ENCODE peak calls at places on chromosomes 11 and 22, in seven cellular contexts. One of them, this sample, is unnamed.

GRCh38 chr11:102109896-102110760 is at the start of gene YAP1:
- DNase-seq in mesendoderm: peak; percentile 98
- DNase-seq in uterus: peak; percentile 93
- DNase-seq in naive thymus-derived CD4-positive, alpha-beta T cell: peak; percentile 55
- DNase-seq in colonic mucosa: peak; percentile 87
- DNase-seq in right lobe of liver: peak; percentile 85
- DNase-seq in CD8-positive, alpha-beta T cell: peak; percentile 57
- DNase-seq in this sample: peak; percentile 94

GRCh38 chr11:67392182-67392715 is 463 bp downstream of the RAD9A start:
- DNase-seq in mesendoderm: no peak
- DNase-seq in uterus: no peak
- DNase-seq in naive thymus-derived CD4-positive, alpha-beta T cell: no peak
- DNase-seq in colonic mucosa: no peak
- DNase-seq in right lobe of liver: no peak
- DNase-seq in CD8-positive, alpha-beta T cell: no peak
- DNase-seq in this sample: no peak

GRCh38 chr11:63769044-63769718 is 606 bp upstream of the ZFTA start:
- DNase-seq in mesendoderm: no peak
- DNase-seq in uterus: peak; percentile 55
- DNase-seq in naive thymus-derived CD4-positive, alpha-beta T cell: peak; percentile 29
- DNase-seq in colonic mucosa: peak; percentile 32
- DNase-seq in right lobe of liver: peak; percentile 47
- DNase-seq in CD8-positive, alpha-beta T cell: peak; percentile 30
- DNase-seq in this sample: no peak

GRCh38 chr11:47295385-47295784 is 25.5 kb downstream of the MADD start:
- DNase-seq in mesendoderm: no peak
- DNase-seq in uterus: no peak
- DNase-seq in naive thymus-derived CD4-positive, alpha-beta T cell: no peak
- DNase-seq in colonic mucosa: no peak
- DNase-seq in right lobe of liver: no peak
- DNase-seq in CD8-positive, alpha-beta T cell: no peak
- DNase-seq in this sample: no peak

GRCh38 chr11:72220696-72221363 is 3.7 kb upstream of the INPPL1 start:
- DNase-seq in mesendoderm: no peak
- DNase-seq in uterus: no peak
- DNase-seq in naive thymus-derived CD4-positive, alpha-beta T cell: no peak
- DNase-seq in colonic mucosa: no peak
- DNase-seq in right lobe of liver: no peak
- DNase-seq in CD8-positive, alpha-beta T cell: no peak
- DNase-seq in this sample: no peak

GRCh38 chr11:73317373-73317772 is 9.3 kb downstream of the ARHGEF17 start:
- DNase-seq in mesendoderm: no peak
- DNase-seq in uterus: peak; percentile 74
- DNase-seq in naive thymus-derived CD4-positive, alpha-beta T cell: no peak
- DNase-seq in colonic mucosa: peak; percentile 39
- DNase-seq in right lobe of liver: no peak
- DNase-seq in CD8-positive, alpha-beta T cell: no peak
- DNase-seq in this sample: peak; percentile 94

GRCh38 chr11:25449100-25449499 is 882.8 kb upstream of the ANO3 start:
- DNase-seq in mesendoderm: no peak
- DNase-seq in uterus: no peak
- DNase-seq in naive thymus-derived CD4-positive, alpha-beta T cell: no peak
- DNase-seq in colonic mucosa: no peak
- DNase-seq in right lobe of liver: no peak
- DNase-seq in CD8-positive, alpha-beta T cell: no peak
- DNase-seq in this sample: no peak

GRCh38 chr11:128379587-128380279 is 207.6 kb downstream of the ETS1 start:
- DNase-seq in mesendoderm: no peak
- DNase-seq in uterus: no peak
- DNase-seq in naive thymus-derived CD4-positive, alpha-beta T cell: no peak
- DNase-seq in colonic mucosa: no peak
- DNase-seq in right lobe of liver: no peak
- DNase-seq in CD8-positive, alpha-beta T cell: peak; percentile 32
- DNase-seq in this sample: no peak

GRCh38 chr22:36578619-36579018 is 49.7 kb upstream of the EIF3D start:
- DNase-seq in mesendoderm: no peak
- DNase-seq in uterus: no peak
- DNase-seq in naive thymus-derived CD4-positive, alpha-beta T cell: no peak
- DNase-seq in colonic mucosa: no peak
- DNase-seq in right lobe of liver: no peak
- DNase-seq in CD8-positive, alpha-beta T cell: no peak
- DNase-seq in this sample: no peak

GRCh38 chr11:69425444-69425843 is 56.0 kb upstream of the LINC01488 start:
- DNase-seq in mesendoderm: no peak
- DNase-seq in uterus: no peak
- DNase-seq in naive thymus-derived CD4-positive, alpha-beta T cell: no peak
- DNase-seq in colonic mucosa: no peak
- DNase-seq in right lobe of liver: no peak
- DNase-seq in CD8-positive, alpha-beta T cell: no peak
- DNase-seq in this sample: no peak

GRCh38 chr22:39012525-39013516 is 1.2 kb upstream of the APOBEC3C start:
- DNase-seq in mesendoderm: no peak
- DNase-seq in uterus: peak; percentile 55
- DNase-seq in naive thymus-derived CD4-positive, alpha-beta T cell: no peak
- DNase-seq in colonic mucosa: no peak
- DNase-seq in right lobe of liver: no peak
- DNase-seq in CD8-positive, alpha-beta T cell: no peak
- DNase-seq in this sample: no peak

GRCh38 chr11:59295435-59295834 is 63.3 kb upstream of the OR5AN1 start:
- DNase-seq in mesendoderm: no peak
- DNase-seq in uterus: no peak
- DNase-seq in naive thymus-derived CD4-positive, alpha-beta T cell: no peak
- DNase-seq in colonic mucosa: no peak
- DNase-seq in right lobe of liver: no peak
- DNase-seq in CD8-positive, alpha-beta T cell: no peak
- DNase-seq in this sample: no peak

GRCh38 chr11:65781152-65781961 is 581 bp upstream of the AP5B1 start:
- DNase-seq in mesendoderm: peak; percentile 67
- DNase-seq in uterus: no peak
- DNase-seq in naive thymus-derived CD4-positive, alpha-beta T cell: no peak
- DNase-seq in colonic mucosa: peak; percentile 36
- DNase-seq in right lobe of liver: peak; percentile 49
- DNase-seq in CD8-positive, alpha-beta T cell: no peak
- DNase-seq in this sample: no peak

GRCh38 chr22:26890870-26891269 is 233.5 kb downstream of the MIAT start:
- DNase-seq in mesendoderm: peak; percentile 34
- DNase-seq in uterus: no peak
- DNase-seq in naive thymus-derived CD4-positive, alpha-beta T cell: no peak
- DNase-seq in colonic mucosa: no peak
- DNase-seq in right lobe of liver: no peak
- DNase-seq in CD8-positive, alpha-beta T cell: no peak
- DNase-seq in this sample: no peak

GRCh38 chr11:117946196-117946841 is 17.1 kb upstream of the TMPRSS13 start:
- DNase-seq in mesendoderm: no peak
- DNase-seq in uterus: no peak
- DNase-seq in naive thymus-derived CD4-positive, alpha-beta T cell: no peak
- DNase-seq in colonic mucosa: no peak
- DNase-seq in right lobe of liver: no peak
- DNase-seq in CD8-positive, alpha-beta T cell: no peak
- DNase-seq in this sample: no peak

GRCh38 chr22:37218771-37219411 is 6.6 kb upstream of the SSTR3 start:
- DNase-seq in mesendoderm: no peak
- DNase-seq in uterus: no peak
- DNase-seq in naive thymus-derived CD4-positive, alpha-beta T cell: peak; percentile 83
- DNase-seq in colonic mucosa: no peak
- DNase-seq in right lobe of liver: no peak
- DNase-seq in CD8-positive, alpha-beta T cell: peak; percentile 89
- DNase-seq in this sample: no peak

GRCh38 chr22:36659762-36660509 is 43.6 kb downstream of the CACNG2 start:
- DNase-seq in mesendoderm: peak; percentile 48
- DNase-seq in uterus: peak; percentile 77
- DNase-seq in naive thymus-derived CD4-positive, alpha-beta T cell: no peak
- DNase-seq in colonic mucosa: peak; percentile 75
- DNase-seq in right lobe of liver: peak; percentile 95
- DNase-seq in CD8-positive, alpha-beta T cell: no peak
- DNase-seq in this sample: peak; percentile 57

GRCh38 chr11:32032478-32032877 is 58.4 kb upstream of the RCN1 start:
- DNase-seq in mesendoderm: no peak
- DNase-seq in uterus: no peak
- DNase-seq in naive thymus-derived CD4-positive, alpha-beta T cell: no peak
- DNase-seq in colonic mucosa: no peak
- DNase-seq in right lobe of liver: no peak
- DNase-seq in CD8-positive, alpha-beta T cell: no peak
- DNase-seq in this sample: no peak

GRCh38 chr22:26781062-26781461 is 123.7 kb downstream of the MIAT start:
- DNase-seq in mesendoderm: no peak
- DNase-seq in uterus: no peak
- DNase-seq in naive thymus-derived CD4-positive, alpha-beta T cell: no peak
- DNase-seq in colonic mucosa: no peak
- DNase-seq in right lobe of liver: no peak
- DNase-seq in CD8-positive, alpha-beta T cell: no peak
- DNase-seq in this sample: no peak

GRCh38 chr11:109911488-109911887 is 181.7 kb upstream of the ZC3H12C start:
- DNase-seq in mesendoderm: no peak
- DNase-seq in uterus: no peak
- DNase-seq in naive thymus-derived CD4-positive, alpha-beta T cell: no peak
- DNase-seq in colonic mucosa: no peak
- DNase-seq in right lobe of liver: no peak
- DNase-seq in CD8-positive, alpha-beta T cell: no peak
- DNase-seq in this sample: no peak

GRCh38 chr11:59556883-59557205 is 45.5 kb downstream of the OR4D9 start:
- DNase-seq in mesendoderm: no peak
- DNase-seq in uterus: no peak
- DNase-seq in naive thymus-derived CD4-positive, alpha-beta T cell: no peak
- DNase-seq in colonic mucosa: no peak
- DNase-seq in right lobe of liver: no peak
- DNase-seq in CD8-positive, alpha-beta T cell: no peak
- DNase-seq in this sample: no peak

DNA sequence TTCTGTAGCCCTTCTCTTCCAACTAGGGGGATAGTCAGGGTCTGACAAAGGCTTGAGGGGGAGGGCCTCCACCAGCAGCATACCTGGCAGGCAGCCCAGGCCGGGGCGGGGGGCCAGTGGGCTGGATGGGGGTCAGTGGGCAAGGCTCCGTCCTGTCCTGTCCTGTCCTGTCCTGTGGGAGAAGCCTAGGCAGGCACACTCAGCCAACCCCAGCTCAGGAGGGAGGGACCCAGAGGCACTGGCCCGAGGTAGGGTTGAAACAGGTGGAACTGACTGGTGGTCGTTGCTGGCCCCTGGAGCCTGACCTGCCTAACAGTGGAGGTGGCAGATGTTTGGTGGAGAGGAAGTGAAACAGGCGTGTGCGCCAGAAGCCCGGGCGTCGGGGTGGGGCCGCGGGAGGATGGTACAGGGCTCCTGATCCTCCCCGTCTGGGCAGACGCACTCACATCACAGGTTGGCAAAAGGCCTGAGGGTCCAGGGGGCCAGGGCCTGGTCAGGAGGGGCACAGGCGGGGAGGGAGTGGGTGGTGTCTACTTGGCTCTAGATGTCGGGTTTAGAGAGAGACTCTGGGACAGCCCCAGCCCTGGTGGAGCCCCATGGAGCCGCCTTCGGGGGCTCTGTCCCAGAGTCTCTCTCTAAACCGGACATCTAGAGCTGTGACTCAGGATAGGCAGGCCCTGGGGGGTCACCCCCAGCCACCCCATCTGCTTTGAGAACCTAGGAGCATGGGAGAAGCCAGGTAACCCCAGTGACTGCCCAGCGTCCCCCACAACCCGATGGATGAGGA is 32.5 kb upstream of the GRAMD4 start:
- DNase-seq in mesendoderm: no peak
- DNase-seq in uterus: no peak
- DNase-seq in naive thymus-derived CD4-positive, alpha-beta T cell: no peak
- DNase-seq in colonic mucosa: peak; percentile 82
- DNase-seq in right lobe of liver: peak; percentile 44
- DNase-seq in CD8-positive, alpha-beta T cell: peak; percentile 28
- DNase-seq in this sample: no peak
- H3K4me3 ChIP-seq in mesendoderm: no peak overlapping the region
- H3K4me3 ChIP-seq in uterus: no peak overlapping the region
- H3K4me3 ChIP-seq in naive thymus-derived CD4-positive, alpha-beta T cell: no peak overlapping the region
- H3K4me3 ChIP-seq in colonic mucosa: no peak overlapping the region
- H3K4me3 ChIP-seq in right lobe of liver: no peak overlapping the region
- H3K4me3 ChIP-seq in CD8-positive, alpha-beta T cell: no peak overlapping the region
- H3K4me3 ChIP-seq in this sample: no peak overlapping the region

GRCh38 chr11:62108971-62109391 is 14.8 kb upstream of the INCENP start:
- DNase-seq in mesendoderm: no peak
- DNase-seq in uterus: no peak
- DNase-seq in naive thymus-derived CD4-positive, alpha-beta T cell: no peak
- DNase-seq in colonic mucosa: no peak
- DNase-seq in right lobe of liver: no peak
- DNase-seq in CD8-positive, alpha-beta T cell: no peak
- DNase-seq in this sample: no peak
- H3K4me3 ChIP-seq in mesendoderm: no peak overlapping the region
- H3K4me3 ChIP-seq in uterus: no peak overlapping the region
- H3K4me3 ChIP-seq in naive thymus-derived CD4-positive, alpha-beta T cell: no peak overlapping the region
- H3K4me3 ChIP-seq in colonic mucosa: no peak overlapping the region
- H3K4me3 ChIP-seq in right lobe of liver: no peak overlapping the region
- H3K4me3 ChIP-seq in CD8-positive, alpha-beta T cell: no peak overlapping the region
- H3K4me3 ChIP-seq in this sample: no peak overlapping the region

DNA sequence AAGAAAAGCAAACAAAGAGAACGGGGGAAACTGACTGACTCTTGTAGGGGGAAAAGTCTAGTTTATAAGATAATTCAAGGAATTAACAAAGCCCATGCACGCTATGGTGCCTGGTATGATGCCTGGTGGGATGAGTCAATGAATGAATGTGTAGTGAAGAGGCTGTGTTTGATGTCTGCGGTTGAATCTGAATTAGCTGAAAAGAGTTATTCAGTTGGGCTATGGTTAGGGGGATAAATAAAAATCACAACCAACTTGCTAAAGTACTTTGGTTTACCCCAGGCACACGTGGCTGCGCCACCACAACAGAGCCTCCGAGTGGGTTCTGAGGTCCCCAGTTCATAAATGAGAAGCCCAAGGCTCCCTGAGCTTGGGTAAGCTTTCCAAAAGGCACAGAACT is 369.3 kb upstream of the SYN3 start:
- DNase-seq in mesendoderm: no peak
- DNase-seq in uterus: no peak
- DNase-seq in naive thymus-derived CD4-positive, alpha-beta T cell: no peak
- DNase-seq in colonic mucosa: no peak
- DNase-seq in right lobe of liver: no peak
- DNase-seq in CD8-positive, alpha-beta T cell: no peak
- DNase-seq in this sample: no peak
- H3K4me3 ChIP-seq in mesendoderm: no peak overlapping the region
- H3K4me3 ChIP-seq in uterus: no peak overlapping the region
- H3K4me3 ChIP-seq in naive thymus-derived CD4-positive, alpha-beta T cell: no peak overlapping the region
- H3K4me3 ChIP-seq in colonic mucosa: no peak overlapping the region
- H3K4me3 ChIP-seq in right lobe of liver: no peak overlapping the region
- H3K4me3 ChIP-seq in CD8-positive, alpha-beta T cell: no peak overlapping the region
- H3K4me3 ChIP-seq in this sample: no peak overlapping the region

DNA sequence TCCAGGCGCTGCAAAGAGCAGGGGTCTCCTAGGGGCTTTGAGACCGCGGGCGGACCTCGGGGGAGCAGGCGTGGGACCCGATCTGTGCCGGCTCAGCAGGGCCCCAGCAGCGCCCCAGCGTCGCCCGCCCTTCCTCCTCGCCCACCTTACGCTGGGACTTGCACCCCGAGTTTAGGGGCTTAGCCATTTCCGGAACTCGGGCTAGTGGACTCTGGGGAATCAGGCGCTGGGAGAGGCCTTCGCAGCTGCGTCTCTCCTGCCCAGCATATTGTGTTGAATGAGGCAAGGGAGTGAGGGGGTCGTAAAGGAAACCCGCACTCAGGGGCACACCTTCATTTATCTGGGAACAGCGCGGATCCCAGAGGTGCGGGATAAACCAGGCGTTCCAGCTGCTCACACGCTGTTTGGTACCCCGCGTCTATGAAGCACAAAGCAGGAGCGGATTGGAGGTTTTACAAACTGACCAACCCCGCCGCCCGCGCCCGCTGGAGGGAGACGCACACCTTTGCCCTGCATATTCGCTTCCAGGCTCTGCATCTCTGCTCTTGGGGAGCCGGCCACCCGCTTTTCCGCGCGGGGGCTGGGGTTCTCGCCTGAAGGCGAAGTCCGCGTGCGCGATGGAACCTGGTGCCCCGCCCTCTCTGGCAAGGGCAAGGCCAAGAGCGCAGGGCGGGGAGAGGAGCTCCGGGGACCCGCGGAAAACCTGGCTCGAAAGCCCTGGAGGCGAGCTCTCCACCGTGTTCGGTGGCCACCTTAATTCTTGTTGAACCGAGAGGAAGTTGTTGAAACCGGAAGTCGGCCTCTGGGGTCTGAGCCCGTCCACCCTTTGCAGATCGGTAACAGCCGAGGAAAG is 6.7 kb upstream of the ALX4 start:
- DNase-seq in mesendoderm: no peak
- DNase-seq in uterus: peak; percentile 41
- DNase-seq in naive thymus-derived CD4-positive, alpha-beta T cell: no peak
- DNase-seq in colonic mucosa: no peak
- DNase-seq in right lobe of liver: peak; percentile 40
- DNase-seq in CD8-positive, alpha-beta T cell: peak; percentile 15
- DNase-seq in this sample: no peak
- H3K4me3 ChIP-seq in mesendoderm: peak overlapping the region; percentile 22
- H3K4me3 ChIP-seq in uterus: peak overlapping the region; percentile 14
- H3K4me3 ChIP-seq in naive thymus-derived CD4-positive, alpha-beta T cell: no peak overlapping the region
- H3K4me3 ChIP-seq in colonic mucosa: peak overlapping the region; percentile 3
- H3K4me3 ChIP-seq in right lobe of liver: no peak overlapping the region
- H3K4me3 ChIP-seq in CD8-positive, alpha-beta T cell: peak overlapping the region; percentile 23
- H3K4me3 ChIP-seq in this sample: peak overlapping the region; percentile 34

This sample was measured in ascending aorta.